ENCODE peak calls at places on chromosomes 2 and 18, in nine cellular contexts. O, C, A, V, T, Z, F, Q and X are unnamed samples.

GRCh38 chr18:78912862-78913261 is 66.8 kb upstream of the SALL3 start:
- DNase-seq in V (no peak), F (no peak), Q (no peak), A (no peak), C (no peak), Z (no peak), T (no peak), O (no peak), X (no peak)

GRCh38 chr2:119683717-119684443 is 4.9 kb downstream of the TMEM177 start:
- DNase-seq in T (no peak), A (no peak), Z (no peak), V (no peak), Q (no peak), C (peak; percentile 29), F (no peak), O (no peak), X (no peak)

GRCh38 chr2:85216051-85216431 is 82.8 kb downstream of the TCF7L1 start:
- DNase-seq in C (no peak), Z (no peak), A (no peak), O (peak; percentile 49), F (no peak), V (peak; percentile 30), Q (no peak), T (no peak), X (no peak)

GRCh38 chr2:501130-501529 is 176.1 kb downstream of the TMEM18 start:
- DNase-seq in Z (no peak), A (no peak), O (peak; percentile 62), T (no peak), F (no peak), C (no peak), V (no peak), Q (no peak), X (no peak)

GRCh38 chr2:233210843-233211600 is 40.5 kb upstream of the ATG16L1 start:
- DNase-seq in C (peak; percentile 86), Z (peak; percentile 59), Q (peak; percentile 52), A (peak; percentile 65), F (no peak), V (peak; percentile 83), T (peak; percentile 91), O (no peak), X (no peak)

GRCh38 chr2:131036696-131037397 is 56.4 kb downstream of the FAM168B start:
- DNase-seq in F (no peak), Q (no peak), T (no peak), C (no peak), A (no peak), O (no peak), Z (no peak), V (no peak), X (no peak)

GRCh38 chr2:122634261-122634660 is 878.8 kb downstream of the TSN start:
- DNase-seq in V (no peak), T (no peak), Q (no peak), A (peak; percentile 64), F (no peak), O (no peak), C (no peak), Z (peak; percentile 79), X (no peak)

GRCh38 chr2:232042911-232043564 is 81.5 kb downstream of the DIS3L2 start:
- DNase-seq in V (no peak), Z (peak; percentile 10), O (no peak), C (no peak), Q (no peak), F (no peak), T (no peak), A (no peak), X (no peak)

GRCh38 chr18:36476433-36476832 is 178.9 kb downstream of the FHOD3 start:
- DNase-seq in C (no peak), T (no peak), A (no peak), V (no peak), O (no peak), F (no peak), Q (no peak), Z (no peak), X (no peak)

GRCh38 chr2:160812830-160813505 is 319.4 kb upstream of the RBMS1 start:
- DNase-seq in A (no peak), Q (no peak), F (no peak), T (no peak), Z (peak; percentile 9), O (no peak), V (no peak), C (no peak), X (no peak)

GRCh38 chr2:46393352-46393820 is 86.0 kb upstream of the TMEM247 start:
- DNase-seq in Q (no peak), A (no peak), T (no peak), Z (no peak), F (no peak), C (no peak), V (no peak), O (no peak), X (no peak)

GRCh38 chr2:62305421-62306176 is 109.7 kb downstream of the B3GNT2 start:
- DNase-seq in O (no peak), Q (no peak), C (no peak), F (peak; percentile 15), Z (no peak), A (peak; percentile 20), T (no peak), V (no peak), X (no peak)

GRCh38 chr2:182426082-182426914 is 538 bp downstream of the PDE1A start:
- DNase-seq in F (no peak), Z (no peak), O (no peak), V (no peak), Q (no peak), A (peak; percentile 6), C (no peak), T (no peak), X (no peak)

GRCh38 chr2:16413257-16413656 is 252.4 kb downstream of the CYRIA start:
- DNase-seq in C (no peak), Q (no peak), A (peak; percentile 14), O (no peak), V (peak; percentile 47), Z (no peak), F (no peak), T (no peak), X (no peak)
- H3K27ac ChIP-seq in C (no peak overlapping the region), Q (no peak overlapping the region), A (no peak overlapping the region), O (no peak overlapping the region), V (peak overlapping the region; percentile 84), Z (no peak overlapping the region), F (no peak overlapping the region), T (no peak overlapping the region), X (no peak overlapping the region)

GRCh38 chr2:8123464-8123863 is 558.4 kb upstream of the ID2 start:
- DNase-seq in Z (no peak), Q (no peak), V (no peak), T (no peak), A (no peak), C (no peak), O (no peak), F (no peak), X (no peak)

GRCh38 chr2:8119782-8120551 is 561.9 kb upstream of the ID2 start:
- DNase-seq in Z (no peak), Q (peak; percentile 38), T (no peak), O (no peak), V (no peak), C (no peak), A (peak; percentile 71), F (no peak), X (no peak)

GRCh38 chr2:8122506-8122898 is 559.4 kb upstream of the ID2 start:
- DNase-seq in T (no peak), C (no peak), O (no peak), Q (no peak), V (peak; percentile 65), Z (no peak), A (no peak), F (no peak), X (no peak)

GRCh38 chr2:8120979-8121825 is 560.7 kb upstream of the ID2 start:
- DNase-seq in Q (no peak), T (no peak), F (no peak), C (no peak), Z (no peak), O (no peak), A (peak; percentile 36), V (no peak), X (no peak)

GRCh38 chr2:8121826-8122505 is 559.9 kb upstream of the ID2 start:
- DNase-seq in A (no peak), V (no peak), Z (no peak), O (no peak), Q (no peak), C (no peak), F (no peak), T (no peak), X (no peak)
- H3K27ac ChIP-seq in A (peak overlapping the region; percentile 91), V (no peak overlapping the region), Z (no peak overlapping the region), O (no peak overlapping the region), Q (no peak overlapping the region), C (no peak overlapping the region), F (no peak overlapping the region), T (no peak overlapping the region), X (no peak overlapping the region)

GRCh38 chr18:26764177-26764576 is 101.3 kb downstream of the AQP4 start:
- DNase-seq in A (no peak), V (no peak), O (no peak), T (no peak), Z (no peak), Q (no peak), F (no peak), C (no peak), X (no peak)
- H3K27ac ChIP-seq in A (no peak overlapping the region), V (no peak overlapping the region), O (no peak overlapping the region), T (no peak overlapping the region), Z (no peak overlapping the region), Q (no peak overlapping the region), F (no peak overlapping the region), C (no peak overlapping the region), X (no peak overlapping the region)

GRCh38 chr2:96539215-96539920 is 2.8 kb downstream of the ARID5A start:
- DNase-seq in T (peak; percentile 58), Q (no peak), F (no peak), V (no peak), A (no peak), Z (no peak), C (peak; percentile 62), O (peak; percentile 23), X (no peak)

GRCh38 chr2:96537734-96538486 is 1.4 kb downstream of the ARID5A start:
- DNase-seq in Q (no peak), Z (no peak), F (peak; percentile 75), A (no peak), V (peak; percentile 46), O (peak; percentile 42), T (peak; percentile 87), C (peak; percentile 74), X (no peak)

GRCh38 chr2:96537066-96537733 is 648 bp downstream of the ARID5A start:
- DNase-seq in T (peak; percentile 97), A (peak; percentile 71), F (peak; percentile 94), O (peak; percentile 62), V (peak; percentile 75), C (peak; percentile 81), Q (peak; percentile 48), Z (no peak), X (peak; percentile 25)

GRCh38 chr2:96540136-96540535 is 3.6 kb downstream of the ARID5A start:
- DNase-seq in O (no peak), V (no peak), Q (no peak), A (no peak), Z (peak; percentile 56), F (no peak), T (peak; percentile 44), C (no peak), X (no peak)

GRCh38 chr2:96538487-96539214 is 2.1 kb downstream of the ARID5A start:
- DNase-seq in V (peak; percentile 89), T (peak; percentile 94), C (peak; percentile 89), A (peak; percentile 63), O (peak; percentile 95), Q (no peak), F (peak; percentile 94), Z (no peak), X (peak; percentile 58)
- H3K27ac ChIP-seq in V (peak overlapping the region; percentile 29), T (peak overlapping the region; percentile 96), C (peak overlapping the region; percentile 94), A (no peak overlapping the region), O (no peak overlapping the region), Q (no peak overlapping the region), F (peak overlapping the region; percentile 92), Z (no peak overlapping the region), X (peak overlapping the region; percentile 93)

GRCh38 chr2:16109368-16109820 is 169.0 kb downstream of the MYCN start:
- DNase-seq in O (no peak), F (no peak), C (no peak), T (no peak), Z (no peak), V (no peak), Q (no peak), A (no peak), X (no peak)
- H3K27ac ChIP-seq in O (no peak overlapping the region), F (no peak overlapping the region), C (no peak overlapping the region), T (no peak overlapping the region), Z (no peak overlapping the region), V (no peak overlapping the region), Q (no peak overlapping the region), A (no peak overlapping the region), X (no peak overlapping the region)